ENCODE peak calls at places on chromosome 14, in eight cellular contexts. R, J, F, S, C, D, U and N are unnamed samples.

GRCh38 chr14:105854600-105855245 is 328.3 kb downstream of the TMEM121 start:
- DNase-seq in J (no peak), F (no peak), R (no peak), U (no peak), D (no peak), C (no peak), S (no peak), N (no peak)

GRCh38 chr14:87797001-87797400 is 196.0 kb downstream of the GALC start:
- DNase-seq in U (no peak), F (no peak), D (no peak), R (no peak), C (no peak), S (no peak), J (no peak), N (no peak)

GRCh38 chr14:88866305-88866704 is 41.9 kb downstream of the TTC8 start:
- DNase-seq in U (no peak), R (no peak), S (no peak), F (no peak), J (no peak), C (peak; percentile 63), D (no peak), N (peak; percentile 47)

GRCh38 chr14:31435276-31435675 is 14.9 kb upstream of the HEATR5A start:
- DNase-seq in U (no peak), C (peak; percentile 95), F (no peak), R (no peak), J (peak; percentile 14), S (peak; percentile 47), D (no peak), N (peak; percentile 73)

GRCh38 chr14:51873221-51873893 is 12.9 kb downstream of the GNG2 start:
- DNase-seq in C (peak; percentile 97), R (peak; percentile 18), F (peak; percentile 58), S (peak; percentile 78), D (no peak), J (peak; percentile 63), U (no peak), N (peak; percentile 88)

GRCh38 chr14:92794547-92794941 is 439 bp downstream of the GOLGA5 start:
- DNase-seq in F (no peak), D (no peak), C (peak; percentile 24), J (peak; percentile 54), S (peak; percentile 21), R (no peak), U (peak; percentile 12), N (peak; percentile 46)

GRCh38 chr14:90536092-90536491 is 139.3 kb downstream of the CALM1 start:
- DNase-seq in U (no peak), C (no peak), S (peak; percentile 77), D (no peak), J (no peak), F (no peak), R (no peak), N (no peak)

GRCh38 chr14:68734231-68734732 is 58.6 kb downstream of the ZFP36L1 start:
- DNase-seq in D (peak; percentile 53), J (no peak), C (no peak), F (peak; percentile 62), S (no peak), U (no peak), R (no peak), N (no peak)

GRCh38 chr14:64692189-64692588 is 12.0 kb upstream of the PLEKHG3 start:
- DNase-seq in J (no peak), C (no peak), F (no peak), U (no peak), R (no peak), S (no peak), D (no peak), N (no peak)

GRCh38 chr14:103628221-103628683 is 759 bp upstream of the KLC1 start:
- DNase-seq in D (no peak), C (peak; percentile 79), J (no peak), R (peak; percentile 84), S (peak; percentile 48), F (no peak), U (peak; percentile 68), N (peak; percentile 91)

GRCh38 chr14:103656031-103656757 is 27.2 kb downstream of the KLC1 start:
- DNase-seq in C (peak; percentile 35), D (no peak), S (no peak), U (no peak), J (no peak), F (no peak), R (no peak), N (no peak)

GRCh38 chr14:24309538-24310386 is at the start of gene LTB4R2:
- DNase-seq in C (no peak), S (no peak), R (no peak), D (no peak), F (no peak), U (no peak), J (no peak), N (no peak)

GRCh38 chr14:92471919-92472318 is 41.7 kb upstream of the RIN3 start:
- DNase-seq in S (no peak), R (peak; percentile 66), J (peak; percentile 47), U (peak; percentile 39), C (peak; percentile 90), F (no peak), D (no peak), N (peak; percentile 67)

GRCh38 chr14:61406198-61406597 is 84.8 kb downstream of the PRKCH start:
- DNase-seq in D (no peak), C (no peak), F (no peak), S (no peak), U (no peak), J (peak; percentile 82), R (no peak), N (no peak)

GRCh38 chr14:95979339-95980042 is 59.7 kb upstream of the C14orf132 start:
- DNase-seq in S (no peak), C (no peak), D (no peak), U (peak; percentile 52), J (peak; percentile 51), F (no peak), R (no peak), N (peak; percentile 0)

GRCh38 chr14:68476212-68476964 is 316.5 kb downstream of the ZFP36L1 start:
- DNase-seq in J (no peak), C (peak; percentile 99), S (peak; percentile 81), R (no peak), F (no peak), D (no peak), U (no peak), N (peak; percentile 73)

GRCh38 chr14:100771121-100771800 is 44.6 kb downstream of the DLK1 start:
- DNase-seq in D (no peak), S (no peak), F (no peak), R (no peak), J (no peak), U (no peak), C (no peak), N (no peak)

GRCh38 chr14:52380294-52380693 is 66.2 kb downstream of the PTGER2 start:
- DNase-seq in J (no peak), U (no peak), F (no peak), C (peak; percentile 33), S (no peak), R (no peak), D (no peak), N (peak; percentile 53)

GRCh38 chr14:66405158-66405557 is 81.0 kb upstream of the CCDC196 start:
- DNase-seq in F (no peak), S (peak; percentile 55), C (no peak), J (no peak), U (no peak), R (no peak), D (no peak), N (no peak)

GRCh38 chr14:81165188-81165587 is 55.6 kb downstream of the GTF2A1 start:
- DNase-seq in F (no peak), R (no peak), J (no peak), S (no peak), D (no peak), C (no peak), U (no peak), N (no peak)

GRCh38 chr14:100011568-100012325 is 53.5 kb upstream of the EVL start:
- DNase-seq in C (no peak), J (no peak), R (no peak), S (no peak), U (no peak), F (no peak), D (no peak), N (peak; percentile 25)

GRCh38 chr14:99318959-99319295 is 46.9 kb upstream of the BCL11B start:
- DNase-seq in R (no peak), F (no peak), J (no peak), D (no peak), S (no peak), C (no peak), U (no peak), N (no peak)

GRCh38 chr14:67800743-67801142 is 15.6 kb downstream of the ZFYVE26 start:
- DNase-seq in U (no peak), D (no peak), C (no peak), S (no peak), J (no peak), R (no peak), F (no peak), N (no peak)

GRCh38 chr14:99015833-99016232 is 256.2 kb downstream of the BCL11B start:
- DNase-seq in U (no peak), C (no peak), D (no peak), J (no peak), F (no peak), R (no peak), S (no peak), N (no peak)

GRCh38 chr14:59317346-59317745 is 128.9 kb downstream of the DAAM1 start:
- DNase-seq in S (no peak), R (no peak), D (no peak), U (no peak), J (no peak), C (no peak), F (no peak), N (no peak)

GRCh38 chr14:24399981-24400718 is 1.3 kb downstream of the NYNRIN start:
- DNase-seq in R (no peak), C (no peak), U (no peak), J (no peak), D (no peak), F (no peak), S (no peak), N (no peak)